ENCODE peak calls at places on chromosomes 4 and X, in five cellular contexts. One of them, this sample, is unnamed.

GRCh38 chr4:98626350-98626749 is 32.1 kb downstream of the TSPAN5 start:
- DNase-seq in activated T-cell treated with anti-CD3 and anti-CD28 coated beads, Interleukin-2, amount 50 U/mL, for 72 hours: no peak
- DNase-seq in right atrium auricular region: no peak
- DNase-seq in ureter: peak
- DNase-seq in DMS153: no peak
- DNase-seq in this sample: no peak

GRCh38 chr4:38430841-38431240 is 233.2 kb upstream of the KLF3 start:
- DNase-seq in ureter: no peak
- DNase-seq in DMS153: no peak
- DNase-seq in activated T-cell treated with anti-CD3 and anti-CD28 coated beads, Interleukin-2, amount 50 U/mL, for 72 hours: no peak
- DNase-seq in right atrium auricular region: no peak
- DNase-seq in this sample: no peak

GRCh38 chrX:21873063-21873785 is 17.4 kb downstream of the YY2 start:
- DNase-seq in activated T-cell treated with anti-CD3 and anti-CD28 coated beads, Interleukin-2, amount 50 U/mL, for 72 hours: no peak
- DNase-seq in ureter: no peak
- DNase-seq in right atrium auricular region: no peak
- DNase-seq in DMS153: no peak
- DNase-seq in this sample: no peak

GRCh38 chr4:151025759-151026158 is 10.7 kb upstream of the LRBA start:
- DNase-seq in activated T-cell treated with anti-CD3 and anti-CD28 coated beads, Interleukin-2, amount 50 U/mL, for 72 hours: no peak
- DNase-seq in ureter: no peak
- DNase-seq in right atrium auricular region: no peak
- DNase-seq in DMS153: no peak
- DNase-seq in this sample: no peak

GRCh38 chrX:100083146-100083715 is 326.8 kb downstream of the PCDH19 start:
- DNase-seq in right atrium auricular region: no peak
- DNase-seq in activated T-cell treated with anti-CD3 and anti-CD28 coated beads, Interleukin-2, amount 50 U/mL, for 72 hours: no peak
- DNase-seq in DMS153: no peak
- DNase-seq in ureter: no peak
- DNase-seq in this sample: no peak

GRCh38 chr4:83267121-83267834 is 17.3 kb downstream of the COQ2 start:
- DNase-seq in activated T-cell treated with anti-CD3 and anti-CD28 coated beads, Interleukin-2, amount 50 U/mL, for 72 hours: no peak
- DNase-seq in right atrium auricular region: no peak
- DNase-seq in DMS153: no peak
- DNase-seq in ureter: peak
- DNase-seq in this sample: no peak

GRCh38 chrX:123348468-123348867 is 164.4 kb downstream of the GRIA3 start:
- DNase-seq in activated T-cell treated with anti-CD3 and anti-CD28 coated beads, Interleukin-2, amount 50 U/mL, for 72 hours: no peak
- DNase-seq in ureter: no peak
- DNase-seq in DMS153: no peak
- DNase-seq in right atrium auricular region: no peak
- DNase-seq in this sample: no peak

GRCh38 chrX:38437093-38437492 is 84.7 kb downstream of the OTC start:
- DNase-seq in right atrium auricular region: no peak
- DNase-seq in ureter: no peak
- DNase-seq in activated T-cell treated with anti-CD3 and anti-CD28 coated beads, Interleukin-2, amount 50 U/mL, for 72 hours: no peak
- DNase-seq in DMS153: no peak
- DNase-seq in this sample: no peak

GRCh38 chrX:701673-702072 is 71.1 kb downstream of the SHOX start:
- DNase-seq in activated T-cell treated with anti-CD3 and anti-CD28 coated beads, Interleukin-2, amount 50 U/mL, for 72 hours: no peak
- DNase-seq in DMS153: no peak
- DNase-seq in ureter: no peak
- DNase-seq in right atrium auricular region: no peak
- DNase-seq in this sample: no peak